ENCODE peak calls at places on chromosomes 7 and 10, in five cellular contexts. O is BJ; N is Caco-2; Y is stimulated activated CD4-positive, alpha-beta T cell treated with anti-CD3 and anti-CD28 coated beads, TNF-alpha, amount 100 ng/mL, for 48 hours; K is Daoy. D is an unnamed sample.

GRCh38 chr10:79072994-79073654 is 4.4 kb downstream of the ZMIZ1 start:
- DNase-seq in O (no peak), N (no peak), Y (no peak), K (no peak), D (no peak)

GRCh38 chr7:135128931-135129330 is 18.9 kb upstream of the TMEM140 start:
- DNase-seq in O (no peak), N (no peak), Y (no peak), K (no peak), D (no peak)

GRCh38 chr7:135645296-135645904 is 16.9 kb upstream of the STMP1 start:
- DNase-seq in O (no peak), N (peak), Y (no peak), K (peak), D (peak)

GRCh38 chr7:2633538-2634264 is 1.9 kb downstream of the TTYH3 start:
- DNase-seq in O (peak), N (no peak), Y (no peak), K (peak), D (peak)

GRCh38 chr7:25073451-25073850 is 51.6 kb downstream of the CYCS start:
- DNase-seq in O (peak), N (no peak), Y (no peak), K (no peak), D (peak)

GRCh38 chr7:100219271-100219737 is 445 bp upstream of the PVRIG start:
- DNase-seq in O (no peak), N (no peak), Y (no peak), K (no peak), D (no peak)

GRCh38 chr10:12048547-12048946 is 5.9 kb upstream of the UPF2 start:
- DNase-seq in O (no peak), N (no peak), Y (no peak), K (no peak), D (no peak)

GRCh38 chr7:90625562-90625961 is 29.4 kb downstream of the CDK14 start:
- DNase-seq in O (no peak), N (peak), Y (no peak), K (peak), D (peak)

GRCh38 chr10:118799779-118800178 is 45.0 kb upstream of the CACUL1 start:
- DNase-seq in O (no peak), N (no peak), Y (no peak), K (peak), D (no peak)

GRCh38 chr7:14552060-14552459 is 350.5 kb downstream of the DGKB start:
- DNase-seq in O (no peak), N (no peak), Y (no peak), K (no peak), D (no peak)

GRCh38 chr7:22350466-22351328 is 6.3 kb downstream of the RAPGEF5 start:
- DNase-seq in O (no peak), N (peak), Y (no peak), K (peak), D (peak)

GRCh38 chr10:45581497-45582385 is 90.8 kb downstream of the ZFAND4 start:
- DNase-seq in O (no peak), N (no peak), Y (no peak), K (no peak), D (no peak)

GRCh38 chr7:6615853-6616555 is 594 bp downstream of the ZNF853 start:
- DNase-seq in O (no peak), N (peak), Y (no peak), K (no peak), D (no peak)

GRCh38 chr7:110557-111232 is 81.7 kb upstream of the FAM20C start:
- DNase-seq in O (no peak), N (no peak), Y (no peak), K (no peak), D (no peak)

GRCh38 chr10:86765548-86765947 is 9.1 kb downstream of the BMPR1A start:
- DNase-seq in O (no peak), N (no peak), Y (no peak), K (no peak), D (no peak)

GRCh38 chr10:131577786-131578471 is 266.4 kb upstream of the TCERG1L start:
- DNase-seq in O (no peak), N (no peak), Y (no peak), K (no peak), D (no peak)

GRCh38 chr7:144863320-144863647 is 27.4 kb upstream of the TPK1 start:
- DNase-seq in O (no peak), N (no peak), Y (no peak), K (no peak), D (no peak)

GRCh38 chr10:116071453-116072148 is 201.4 kb downstream of the GFRA1 start:
- DNase-seq in O (no peak), N (no peak), Y (no peak), K (no peak), D (no peak)

GRCh38 chr7:158383665-158384064 is 204.0 kb downstream of the PTPRN2 start:
- DNase-seq in O (no peak), N (no peak), Y (no peak), K (no peak), D (no peak)

GRCh38 chr7:17083392-17084165 is 201.8 kb upstream of the AGR3 start:
- DNase-seq in O (no peak), N (no peak), Y (no peak), K (no peak), D (no peak)

GRCh38 chr7:147999962-148000361 is 590.6 kb upstream of the C7orf33 start:
- DNase-seq in O (no peak), N (no peak), Y (no peak), K (no peak), D (no peak)

GRCh38 chr10:125646311-125646710 is 36.7 kb downstream of the TEX36 start:
- DNase-seq in O (no peak), N (no peak), Y (no peak), K (no peak), D (no peak)

GRCh38 chr10:102114861-102115618 is 5.1 kb downstream of the LDB1 start:
- DNase-seq in O (no peak), N (peak), Y (peak), K (peak), D (peak)

GRCh38 chr10:101053516-101053915 is 8.3 kb upstream of the KAZALD1 start:
- DNase-seq in O (no peak), N (no peak), Y (no peak), K (no peak), D (no peak)